ENCODE peak calls at places on chromosomes 1 and 21, in six cellular contexts. P is HepG2, R is upper lobe of left lung, B is K562, J is GM12878, N is Panc1. U is an unnamed sample.

GRCh38 chr1:92934395-92935378 is 26.6 kb downstream of the DIPK1A start:
- ATAC-seq in P (no peak), R (no peak), B (no peak), J (peak; percentile 21), N (no peak), U (peak; percentile 58)

GRCh38 chr1:2465371-2466269 is 10.5 kb upstream of the PLCH2 start:
- ATAC-seq in P (no peak), R (no peak), B (no peak), J (no peak), N (no peak), U (no peak)

GRCh38 chr1:151972533-151973270 is 21.0 kb downstream of the S100A10 start:
- ATAC-seq in P (no peak), R (peak; percentile 91), B (peak; percentile 96), J (peak; percentile 62), N (peak; percentile 87), U (peak; percentile 82)

GRCh38 chr1:32549601-32550000 is 10.4 kb downstream of the ZBTB8A start:
- ATAC-seq in P (no peak), R (no peak), B (no peak), J (no peak), N (no peak), U (no peak)

GRCh38 chr1:6796095-6796494 is 10.8 kb downstream of the CAMTA1 start:
- ATAC-seq in P (no peak), R (no peak), B (no peak), J (no peak), N (no peak), U (no peak)

GRCh38 chr1:180524915-180525695 is 22.7 kb upstream of the ACBD6 start:
- ATAC-seq in P (no peak), R (no peak), B (no peak), J (peak; percentile 35), N (no peak), U (no peak)

GRCh38 chr1:5514519-5515183 is 477.6 kb downstream of the NPHP4 start:
- ATAC-seq in P (peak; percentile 88), R (peak; percentile 83), B (peak; percentile 93), J (peak; percentile 89), N (peak; percentile 87), U (peak; percentile 70)

GRCh38 chr1:54137532-54138061 is 15.2 kb downstream of the CDCP2 start:
- ATAC-seq in P (no peak), R (no peak), B (peak; percentile 11), J (no peak), N (no peak), U (no peak)

GRCh38 chr1:19087017-19087736 is 122.9 kb downstream of the UBR4 start:
- ATAC-seq in P (peak; percentile 15), R (peak; percentile 17), B (no peak), J (no peak), N (no peak), U (no peak)

GRCh38 chr1:241475688-241476087 is 43.9 kb downstream of the FH start:
- ATAC-seq in P (no peak), R (no peak), B (no peak), J (no peak), N (no peak), U (no peak)

GRCh38 chr1:200411406-200412257 is 1.8 kb upstream of the ZNF281 start:
- ATAC-seq in P (no peak), R (no peak), B (no peak), J (no peak), N (no peak), U (no peak)

GRCh38 chr1:206108635-206109034 is 8.6 kb downstream of the AVPR1B start:
- ATAC-seq in P (no peak), R (no peak), B (no peak), J (no peak), N (no peak), U (no peak)

GRCh38 chr1:78797108-78797781 is 147.6 kb downstream of the IFI44 start:
- ATAC-seq in P (no peak), R (no peak), B (no peak), J (no peak), N (no peak), U (no peak)

GRCh38 chr1:16441312-16441641 is 753 bp downstream of the NECAP2 start:
- ATAC-seq in P (no peak), R (no peak), B (peak; percentile 22), J (peak; percentile 38), N (no peak), U (no peak)

GRCh38 chr1:155124503-155125463 is 2.9 kb upstream of the EFNA1 start:
- ATAC-seq in P (peak; percentile 1), R (no peak), B (no peak), J (no peak), N (no peak), U (no peak)

GRCh38 chr1:183477986-183478781 is 5.9 kb downstream of the SMG7 start:
- ATAC-seq in P (no peak), R (no peak), B (no peak), J (peak; percentile 50), N (no peak), U (no peak)

GRCh38 chr1:36305915-36306209 is 306 bp upstream of the SH3D21 start:
- ATAC-seq in P (no peak), R (peak; percentile 52), B (no peak), J (no peak), N (peak; percentile 7), U (no peak)

GRCh38 chr21:45410865-45411809 is 6.2 kb downstream of the COL18A1 start:
- ATAC-seq in P (peak; percentile 24), R (no peak), B (peak; percentile 98), J (no peak), N (peak; percentile 12), U (no peak)

GRCh38 chr1:101264699-101265098 is 27.9 kb downstream of the S1PR1 start:
- ATAC-seq in P (no peak), R (peak; percentile 56), B (no peak), J (peak; percentile 29), N (no peak), U (peak; percentile 46)

GRCh38 chr1:221947731-221948130 is 205.8 kb upstream of the DUSP10 start:
- ATAC-seq in P (no peak), R (no peak), B (no peak), J (no peak), N (no peak), U (no peak)

GRCh38 chr1:9233241-9233941 is 1.2 kb upstream of the H6PD start:
- ATAC-seq in P (peak; percentile 83), R (peak; percentile 84), B (no peak), J (no peak), N (no peak), U (peak; percentile 76)
- TF ChIP-seq POLR2AphosphoS5 in P (peak; percentile 65), R (peak; percentile 99), B (no peak), J (no peak), N (no peak), U (peak; percentile 98)

DNA sequence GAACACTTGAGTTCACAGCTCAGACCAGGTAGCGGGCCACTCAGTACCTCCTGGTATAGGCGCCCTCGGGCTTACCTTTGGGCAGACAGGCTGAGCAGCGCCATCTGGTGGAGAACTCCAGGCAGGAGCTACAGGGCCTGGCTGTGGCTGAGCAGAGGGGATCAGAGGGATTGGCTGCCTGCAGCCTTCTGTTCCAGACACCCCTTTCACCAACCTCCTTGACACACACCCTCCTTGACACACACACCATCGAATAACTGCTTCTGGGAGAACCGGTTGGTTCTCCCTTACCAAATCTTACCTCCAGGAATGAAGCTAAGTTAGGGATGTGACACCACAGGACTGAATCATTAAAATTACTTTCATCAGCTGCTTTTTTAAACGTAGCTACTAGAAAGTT is 6.5 kb downstream of the LIN28A start:
- ATAC-seq in P (peak; percentile 100), R (peak; percentile 88), B (peak; percentile 100), J (peak; percentile 100), N (peak; percentile 97), U (peak; percentile 28)
- TF ChIP-seq POLR2AphosphoS5 in P (no peak), R (no peak), B (no peak), J (no peak), N (no peak), U (no peak)

DNA sequence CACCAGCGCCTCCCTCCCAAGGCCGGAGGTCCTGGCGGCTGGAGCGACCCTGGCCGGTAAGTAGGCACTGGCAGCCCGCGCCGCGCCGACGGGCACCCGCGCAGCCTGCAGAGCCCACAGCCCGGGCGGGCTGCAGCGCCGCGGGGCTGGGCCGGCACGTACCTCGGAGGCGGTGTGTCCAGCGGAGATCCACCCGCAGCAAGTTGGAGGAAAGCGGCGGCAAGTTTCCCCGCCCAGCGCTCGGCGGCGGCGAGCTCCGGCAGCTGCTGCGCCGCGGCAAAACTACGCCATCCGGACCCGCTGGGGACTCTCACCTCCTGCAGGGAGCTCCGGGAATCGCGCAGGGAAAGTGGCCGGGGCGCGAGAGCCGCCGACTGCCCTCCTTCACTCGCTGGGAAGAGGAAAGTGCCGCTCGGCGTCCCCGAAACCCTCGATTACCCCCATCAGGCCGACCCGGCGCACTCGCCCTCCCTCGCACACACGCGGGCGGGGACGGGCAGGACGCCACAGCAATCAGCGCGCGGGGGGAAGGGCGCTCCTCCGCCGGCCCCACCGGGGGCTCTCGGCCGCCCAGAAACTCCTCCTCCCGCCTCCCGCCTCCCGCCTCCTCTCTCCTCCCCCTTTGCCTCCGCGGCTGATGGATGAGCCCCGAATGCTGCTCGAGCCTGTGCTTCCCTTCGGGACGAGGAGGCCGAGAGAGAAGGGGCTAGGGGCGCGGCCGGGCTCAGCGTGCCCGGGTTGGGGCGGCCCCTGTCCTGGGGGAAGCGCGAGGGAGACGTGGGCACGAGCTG is at the start of gene TGFBR3:
- ATAC-seq in P (peak; percentile 83), R (peak; percentile 95), B (peak; percentile 92), J (peak; percentile 87), N (peak; percentile 88), U (peak; percentile 98)
- TF ChIP-seq POLR2AphosphoS5 in P (peak; percentile 80), R (peak; percentile 75), B (peak; percentile 17), J (no peak), N (peak; percentile 48), U (peak; percentile 98)

GRCh38 chr1:162550925-162551324 is 10.6 kb upstream of the UAP1 start:
- ATAC-seq in P (no peak), R (no peak), B (peak; percentile 26), J (no peak), N (no peak), U (no peak)

GRCh38 chr1:162552684-162553252 is 8.8 kb upstream of the UAP1 start:
- ATAC-seq in P (no peak), R (no peak), B (peak; percentile 32), J (no peak), N (no peak), U (peak; percentile 17)

GRCh38 chr1:162557536-162557935 is 4.0 kb upstream of the UAP1 start:
- ATAC-seq in P (no peak), R (no peak), B (no peak), J (no peak), N (no peak), U (no peak)

GRCh38 chr1:162551969-162552683 is 9.4 kb upstream of the UAP1 start:
- ATAC-seq in P (no peak), R (no peak), B (no peak), J (no peak), N (no peak), U (peak; percentile 60)

GRCh38 chr1:162554258-162554657 is 7.3 kb upstream of the UAP1 start:
- ATAC-seq in P (no peak), R (no peak), B (peak; percentile 22), J (no peak), N (peak; percentile 35), U (peak; percentile 87)
- TF ChIP-seq POLR2AphosphoS5 in P (no peak), R (no peak), B (no peak), J (no peak), N (no peak), U (peak; percentile 8)